ENCODE peak calls at places on chromosomes 5 and 9, in five cellular contexts. One of them, this sample, is unnamed.

GRCh38 chr9:121369595-121370265 is at the start of gene STOM:
- DNase-seq in left ventricle myocardium inferior: peak; percentile 93
- DNase-seq in left lung: no peak
- DNase-seq in AG10803: peak; percentile 94
- DNase-seq in epithelial cell of esophagus: peak; percentile 69
- DNase-seq in this sample: no peak

GRCh38 chr9:112900901-112901300 is 10.2 kb upstream of the SLC46A2 start:
- DNase-seq in left ventricle myocardium inferior: no peak
- DNase-seq in left lung: no peak
- DNase-seq in AG10803: no peak
- DNase-seq in epithelial cell of esophagus: no peak
- DNase-seq in this sample: no peak

GRCh38 chr9:71863652-71864051 is 47.3 kb downstream of the ABHD17B start:
- DNase-seq in left ventricle myocardium inferior: no peak
- DNase-seq in left lung: no peak
- DNase-seq in AG10803: peak; percentile 29
- DNase-seq in epithelial cell of esophagus: no peak
- DNase-seq in this sample: no peak

GRCh38 chr5:174623438-174624019 is 100.9 kb upstream of the MSX2 start:
- DNase-seq in left ventricle myocardium inferior: no peak
- DNase-seq in left lung: no peak
- DNase-seq in AG10803: no peak
- DNase-seq in epithelial cell of esophagus: no peak
- DNase-seq in this sample: no peak

GRCh38 chr5:172556971-172557461 is 84.0 kb upstream of the NEURL1B start:
- DNase-seq in left ventricle myocardium inferior: peak; percentile 59
- DNase-seq in left lung: no peak
- DNase-seq in AG10803: no peak
- DNase-seq in epithelial cell of esophagus: no peak
- DNase-seq in this sample: no peak

GRCh38 chr9:120510816-120511215 is 69.2 kb downstream of the CDK5RAP2 start:
- DNase-seq in left ventricle myocardium inferior: no peak
- DNase-seq in left lung: no peak
- DNase-seq in AG10803: no peak
- DNase-seq in epithelial cell of esophagus: peak; percentile 27
- DNase-seq in this sample: no peak

GRCh38 chr5:36870399-36871040 is 6.0 kb upstream of the NIPBL start:
- DNase-seq in left ventricle myocardium inferior: no peak
- DNase-seq in left lung: no peak
- DNase-seq in AG10803: peak; percentile 67
- DNase-seq in epithelial cell of esophagus: peak; percentile 79
- DNase-seq in this sample: no peak

GRCh38 chr5:151528996-151529395 is 62.1 kb downstream of the FAT2 start:
- DNase-seq in left ventricle myocardium inferior: no peak
- DNase-seq in left lung: no peak
- DNase-seq in AG10803: no peak
- DNase-seq in epithelial cell of esophagus: no peak
- DNase-seq in this sample: no peak

GRCh38 chr5:148858106-148858505 is 31.7 kb downstream of the ADRB2 start:
- DNase-seq in left ventricle myocardium inferior: no peak
- DNase-seq in left lung: no peak
- DNase-seq in AG10803: peak; percentile 64
- DNase-seq in epithelial cell of esophagus: no peak
- DNase-seq in this sample: no peak

DNA sequence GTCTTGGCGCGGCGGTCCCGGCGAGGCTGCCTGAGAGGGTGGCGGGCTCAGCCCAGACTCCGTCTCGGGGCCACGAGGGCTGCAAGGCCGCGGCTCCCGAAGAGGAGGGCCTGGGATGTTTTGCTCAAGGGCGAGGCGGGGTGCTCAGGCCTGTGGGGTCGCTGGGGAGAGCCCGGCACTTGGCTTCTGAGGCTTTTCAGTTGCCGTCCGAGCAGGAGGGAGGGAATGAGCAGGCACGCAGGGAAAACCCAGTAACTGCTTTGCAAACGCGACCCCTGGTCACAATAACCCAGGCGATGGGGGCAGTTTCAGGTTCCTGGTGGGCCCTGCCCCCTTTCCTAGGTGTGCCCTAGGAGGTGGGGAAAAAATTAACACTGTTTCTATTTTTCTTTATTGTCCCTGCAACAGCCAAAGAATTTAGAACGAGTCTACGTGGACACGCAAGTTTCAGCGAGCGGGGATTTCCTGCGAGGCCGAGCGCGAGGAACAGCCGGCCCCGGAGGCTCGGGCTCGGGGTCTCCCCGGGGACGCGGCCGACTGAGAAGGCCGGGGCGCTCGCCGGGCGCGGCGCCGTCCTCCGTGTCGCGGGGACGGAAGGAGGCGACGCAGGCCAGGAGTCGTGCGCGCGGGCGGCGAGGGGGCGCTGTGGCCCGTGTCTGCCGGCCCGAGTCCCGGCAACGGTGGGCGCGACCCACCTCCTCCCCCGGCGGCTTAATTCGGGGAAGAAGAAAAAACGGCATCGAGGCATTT is 3.3 kb upstream of the IRX2 start:
- DNase-seq in left ventricle myocardium inferior: no peak
- DNase-seq in left lung: peak; percentile 86
- DNase-seq in AG10803: peak; percentile 38
- DNase-seq in epithelial cell of esophagus: peak; percentile 48
- DNase-seq in this sample: no peak
- TF ChIP-seq CTCF in left ventricle myocardium inferior: peak; percentile 14
- TF ChIP-seq CTCF in left lung: no peak
- TF ChIP-seq CTCF in AG10803: no peak
- TF ChIP-seq CTCF in epithelial cell of esophagus: no peak
- TF ChIP-seq CTCF in this sample: no peak

DNA sequence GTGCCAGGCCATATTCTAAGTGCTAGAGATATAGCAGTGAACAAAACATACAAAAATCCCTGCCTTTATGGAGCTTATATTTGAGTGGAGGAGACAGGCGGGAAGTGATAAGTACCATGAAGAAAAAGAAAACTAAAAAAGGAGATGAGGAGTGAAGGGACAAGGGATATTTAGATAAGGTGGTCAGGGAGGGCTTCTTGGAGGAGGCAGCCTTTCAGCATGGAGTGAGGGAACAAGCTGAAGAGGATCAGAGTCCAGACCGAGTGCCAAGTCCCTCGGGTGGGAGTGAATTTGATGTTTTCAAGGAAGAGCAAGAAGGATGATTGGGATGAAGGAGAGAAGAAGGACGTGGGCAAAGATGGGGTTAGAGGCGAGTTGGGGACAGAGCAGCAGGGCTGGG is 190.5 kb downstream of the FSTL4 start:
- DNase-seq in left ventricle myocardium inferior: no peak
- DNase-seq in left lung: no peak
- DNase-seq in AG10803: no peak
- DNase-seq in epithelial cell of esophagus: no peak
- DNase-seq in this sample: no peak
- TF ChIP-seq CTCF in left ventricle myocardium inferior: no peak
- TF ChIP-seq CTCF in left lung: no peak
- TF ChIP-seq CTCF in AG10803: no peak
- TF ChIP-seq CTCF in epithelial cell of esophagus: no peak
- TF ChIP-seq CTCF in this sample: no peak

DNA sequence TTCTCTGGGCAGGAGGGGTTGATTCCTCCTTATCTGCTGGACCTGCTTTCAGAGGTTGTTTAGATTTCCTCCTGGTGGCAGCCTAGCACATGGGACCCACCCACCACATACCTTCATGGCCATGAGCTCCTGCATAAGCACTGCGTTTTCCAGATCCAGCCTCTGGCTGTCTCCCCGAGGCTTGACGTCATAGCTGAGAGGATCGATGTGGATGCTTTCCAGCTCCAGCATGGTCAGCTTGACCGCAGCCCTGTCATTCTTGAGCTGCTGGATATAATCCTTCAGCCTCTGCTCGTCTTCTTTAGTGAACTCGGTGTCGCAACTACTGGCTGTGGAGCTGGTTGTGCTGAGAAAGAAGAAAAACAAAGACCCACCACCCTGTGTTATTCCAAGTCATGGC is 77.0 kb downstream of the DCP2 start:
- DNase-seq in left ventricle myocardium inferior: no peak
- DNase-seq in left lung: no peak
- DNase-seq in AG10803: no peak
- DNase-seq in epithelial cell of esophagus: no peak
- DNase-seq in this sample: no peak
- TF ChIP-seq CTCF in left ventricle myocardium inferior: no peak
- TF ChIP-seq CTCF in left lung: no peak
- TF ChIP-seq CTCF in AG10803: no peak
- TF ChIP-seq CTCF in epithelial cell of esophagus: no peak
- TF ChIP-seq CTCF in this sample: no peak

GRCh38 chr5:168179185-168179584 is 112.3 kb upstream of the WWC1 start:
- DNase-seq in left ventricle myocardium inferior: no peak
- DNase-seq in left lung: no peak
- DNase-seq in AG10803: peak; percentile 62
- DNase-seq in epithelial cell of esophagus: peak; percentile 6
- DNase-seq in this sample: no peak

GRCh38 chr5:168176251-168176650 is 115.2 kb upstream of the WWC1 start:
- DNase-seq in left ventricle myocardium inferior: no peak
- DNase-seq in left lung: no peak
- DNase-seq in AG10803: peak; percentile 12
- DNase-seq in epithelial cell of esophagus: no peak
- DNase-seq in this sample: no peak

GRCh38 chr5:168174376-168174775 is 117.1 kb upstream of the WWC1 start:
- DNase-seq in left ventricle myocardium inferior: no peak
- DNase-seq in left lung: no peak
- DNase-seq in AG10803: peak; percentile 64
- DNase-seq in epithelial cell of esophagus: peak; percentile 37
- DNase-seq in this sample: no peak

GRCh38 chr5:168176941-168177340 is 114.5 kb upstream of the WWC1 start:
- DNase-seq in left ventricle myocardium inferior: no peak
- DNase-seq in left lung: no peak
- DNase-seq in AG10803: no peak
- DNase-seq in epithelial cell of esophagus: no peak
- DNase-seq in this sample: no peak

DNA sequence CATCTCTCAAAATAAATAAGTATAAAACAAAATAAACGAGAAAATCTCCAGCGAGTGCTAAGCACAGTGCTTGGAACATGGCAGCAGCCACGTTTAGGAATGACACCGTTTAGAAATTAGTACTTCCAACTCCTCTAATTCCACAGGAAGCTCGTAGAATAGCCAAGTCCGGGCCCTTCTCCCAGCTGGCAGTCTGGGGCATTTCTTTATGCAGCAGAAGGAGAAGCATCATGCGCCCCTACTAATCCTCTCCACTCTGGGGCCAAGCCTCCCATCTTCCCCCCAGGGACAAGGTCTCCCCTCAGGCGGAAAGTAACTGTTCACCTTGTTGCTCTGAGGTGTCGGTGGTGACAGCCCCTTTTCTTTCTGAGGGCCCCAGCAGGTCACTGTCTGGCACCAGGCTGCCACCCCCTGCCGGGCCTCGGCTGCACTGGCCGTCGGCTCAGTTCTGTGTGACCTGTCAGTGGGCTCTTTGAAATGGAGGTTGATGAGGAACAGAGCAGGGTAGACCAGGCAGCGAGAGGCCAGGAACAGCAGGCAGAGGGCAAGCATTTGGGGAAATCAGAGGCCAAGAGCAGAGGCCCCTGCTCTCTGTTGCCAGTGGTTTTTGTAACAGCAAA is 113.5 kb upstream of the WWC1 start:
- DNase-seq in left ventricle myocardium inferior: peak; percentile 38
- DNase-seq in left lung: peak; percentile 65
- DNase-seq in AG10803: no peak
- DNase-seq in epithelial cell of esophagus: no peak
- DNase-seq in this sample: no peak
- TF ChIP-seq CTCF in left ventricle myocardium inferior: peak; percentile 44
- TF ChIP-seq CTCF in left lung: no peak
- TF ChIP-seq CTCF in AG10803: no peak
- TF ChIP-seq CTCF in epithelial cell of esophagus: no peak
- TF ChIP-seq CTCF in this sample: no peak

This sample was measured in activated B cell treated with CpG ODN at 0.5 μM for 24 hours.